ENCODE peak calls at places on chromosome 21, in eight cellular contexts. J is memory B cell; F is heart right ventricle; X is activated CD4-positive, alpha-beta T cell treated with anti-CD3 and anti-CD28 coated beads, Interleukin-2, amount 10 ng/mL, durations not matched to agents 7 days and 5 days; C is transverse colon; I is AG04450; H is ELR; G is stimulated activated CD8-positive, alpha-beta memory T cell treated with anti-CD3 and anti-CD28 coated beads, Interleukin-4, amount 100 ng/mL, for 48 hours. A is an unnamed sample.
A peak's percentile ranks its signal among the peaks of the same experiment; 100 is the strongest.

GRCh38 chr21:37914211-37914900 is 1.9 kb downstream of the KCNJ6 start:
- DNase-seq in J (no peak), F (peak; percentile 25), X (peak; percentile 12), C (no peak), I (no peak), H (peak; percentile 23), G (peak; percentile 41), A (peak; percentile 58)

GRCh38 chr21:17257784-17258183 is 255.1 kb upstream of the CXADR start:
- DNase-seq in J (no peak), F (no peak), X (no peak), C (no peak), I (no peak), H (peak; percentile 4), G (no peak), A (no peak)

GRCh38 chr21:37064841-37065240 is 8.0 kb downstream of the PIGP start:
- DNase-seq in J (no peak), F (no peak), X (no peak), C (no peak), I (no peak), H (no peak), G (no peak), A (no peak)

GRCh38 chr21:46006547-46007497 is 25.3 kb downstream of the COL6A1 start:
- DNase-seq in J (no peak), F (peak; percentile 15), X (no peak), C (no peak), I (no peak), H (no peak), G (no peak), A (no peak)

GRCh38 chr21:38990424-38990794 is 184.7 kb downstream of the ETS2 start:
- DNase-seq in J (no peak), F (no peak), X (no peak), C (peak; percentile 49), I (no peak), H (peak; percentile 6), G (no peak), A (no peak)

GRCh38 chr21:13827201-13827600 is 217.6 kb downstream of the POTED start:
- DNase-seq in J (no peak), F (no peak), X (no peak), C (no peak), I (no peak), H (no peak), G (no peak), A (no peak)

GRCh38 chr21:36821032-36821299 is 122.1 kb downstream of the SIM2 start:
- DNase-seq in J (no peak), F (no peak), X (no peak), C (no peak), I (no peak), H (no peak), G (no peak), A (no peak)

GRCh38 chr21:31878831-31879230 is 6.0 kb downstream of the HUNK start:
- DNase-seq in J (no peak), F (no peak), X (no peak), C (no peak), I (no peak), H (no peak), G (no peak), A (no peak)

GRCh38 chr21:38267991-38268858 is 11.4 kb downstream of the KCNJ15 start:
- DNase-seq in J (no peak), F (no peak), X (no peak), C (no peak), I (no peak), H (no peak), G (no peak), A (no peak)

GRCh38 chr21:36792505-36792967 is 93.6 kb downstream of the SIM2 start:
- DNase-seq in J (no peak), F (no peak), X (no peak), C (no peak), I (no peak), H (peak; percentile 66), G (no peak), A (no peak)

GRCh38 chr21:42539931-42540343 is 26.3 kb downstream of the SLC37A1 start:
- DNase-seq in J (no peak), F (no peak), X (no peak), C (no peak), I (no peak), H (peak; percentile 15), G (no peak), A (peak; percentile 59)

GRCh38 chr21:42060166-42060565 is 11.0 kb upstream of the UMODL1 start:
- DNase-seq in J (no peak), F (no peak), X (no peak), C (no peak), I (no peak), H (no peak), G (no peak), A (no peak)

GRCh38 chr21:30044447-30045064 is 104.8 kb upstream of the GRIK1 start:
- DNase-seq in J (no peak), F (no peak), X (peak; percentile 11), C (no peak), I (no peak), H (peak; percentile 27), G (peak; percentile 26), A (no peak)

GRCh38 chr21:33265664-33266049 is 510 bp upstream of the IL10RB start:
- DNase-seq in J (peak; percentile 73), F (no peak), X (no peak), C (peak; percentile 62), I (no peak), H (peak; percentile 42), G (no peak), A (no peak)